ENCODE peak calls at places on chromosomes 13 and 19, in four cellular contexts. O is RWPE1, W is SK-N-SH, N is stomach. K is an unnamed sample.

GRCh38 chr19:2095338-2095938 is 688 bp downstream of the MOB3A start:
- DNase-seq in W (no peak), O (no peak), N (no peak), K (no peak)

GRCh38 chr13:20206836-20207235 is 14.1 kb upstream of the GJB2 start:
- DNase-seq in O (no peak), N (no peak), W (no peak), K (no peak)

GRCh38 chr13:107712145-107712544 is 503.2 kb downstream of the LIG4 start:
- DNase-seq in W (no peak), N (no peak), O (no peak), K (no peak)

GRCh38 chr13:40485611-40486517 is 180.6 kb downstream of the FOXO1 start:
- DNase-seq in O (no peak), W (no peak), N (no peak), K (no peak)

GRCh38 chr13:110916671-110917142 is 1.8 kb upstream of the ANKRD10 start:
- DNase-seq in O (no peak), W (no peak), N (no peak), K (no peak)

GRCh38 chr19:39506944-39507714 is 7.8 kb upstream of the SELENOV start:
- DNase-seq in O (peak), W (peak), N (no peak), K (no peak)

GRCh38 chr13:73140804-73141203 is 82.0 kb downstream of the KLF5 start:
- DNase-seq in O (no peak), W (no peak), N (peak), K (no peak)

GRCh38 chr19:11539495-11540365 is 1.1 kb downstream of the CNN1 start:
- DNase-seq in N (no peak), O (no peak), W (peak), K (no peak)

GRCh38 chr19:34618410-34618809 is 58.5 kb downstream of the SCGB2B2 start:
- DNase-seq in W (no peak), N (no peak), O (no peak), K (no peak)

GRCh38 chr13:87684850-87685735 is 13.9 kb downstream of the SLITRK5 start:
- DNase-seq in O (no peak), N (no peak), W (no peak), K (no peak)

GRCh38 chr13:31773538-31773937 is 34.2 kb downstream of the RXFP2 start:
- DNase-seq in O (peak), N (no peak), W (no peak), K (no peak)

GRCh38 chr13:106381083-106381482 is 154.4 kb downstream of the EFNB2 start:
- DNase-seq in N (peak), O (no peak), W (no peak), K (no peak)

GRCh38 chr19:43966079-43966694 is 15.2 kb downstream of the ZNF221 start:
- DNase-seq in W (no peak), N (no peak), O (no peak), K (no peak)

GRCh38 chr13:110388141-110388943 is 81.3 kb downstream of the COL4A2 start:
- DNase-seq in W (peak), O (no peak), N (no peak), K (peak)

GRCh38 chr19:43777163-43777700 is 3.5 kb downstream of the KCNN4 start:
- DNase-seq in W (peak), O (no peak), N (no peak), K (no peak)

GRCh38 chr13:57666131-57666530 is 34.6 kb downstream of the PCDH17 start:
- DNase-seq in N (no peak), W (no peak), O (no peak), K (no peak)

GRCh38 chr19:34353546-34353945 is 11.4 kb upstream of the GPI start:
- DNase-seq in N (no peak), O (no peak), W (no peak), K (no peak)

GRCh38 chr19:18662972-18663732 is 20.3 kb upstream of the CRTC1 start:
- DNase-seq in N (no peak), W (no peak), O (no peak), K (no peak)

GRCh38 chr19:46303702-46304397 is 7.0 kb downstream of the HIF3A start:
- DNase-seq in O (peak), W (peak), N (peak), K (peak)

GRCh38 chr19:48780684-48781391 is 25.5 kb downstream of the FGF21 start:
- DNase-seq in W (no peak), N (peak), O (no peak), K (no peak)

GRCh38 chr13:42272115-42272756 is at the start of gene AKAP11:
- DNase-seq in O (peak), N (peak), W (no peak), K (peak)

GRCh38 chr13:19601749-19602725 is 31.4 kb upstream of the MPHOSPH8 start:
- DNase-seq in W (peak), N (peak), O (peak), K (no peak)

GRCh38 chr13:111344471-111345191 is 24.2 kb downstream of the TEX29 start:
- DNase-seq in O (peak), W (no peak), N (peak), K (peak)

GRCh38 chr19:38543807-38544568 is 73.8 kb downstream of the MAP4K1 start:
- DNase-seq in W (peak), N (peak), O (peak), K (peak)

GRCh38 chr13:39036212-39036611 is 1.7 kb downstream of the PROSER1 start:
- DNase-seq in W (no peak), O (no peak), N (no peak), K (no peak)

GRCh38 chr13:75792526-75793187 is 156.5 kb downstream of the LMO7 start:
- DNase-seq in O (no peak), W (no peak), N (no peak), K (no peak)

GRCh38 chr13:52092087-52092486 is 36.8 kb downstream of the NEK5 start:
- DNase-seq in O (no peak), N (no peak), W (no peak), K (no peak)

GRCh38 chr19:39413269-39413902 is 917 bp downstream of the PLEKHG2 start:
- DNase-seq in O (no peak), N (no peak), W (peak), K (no peak)

GRCh38 chr13:89457977-89458376 is 1786.8 kb downstream of the SLITRK5 start:
- DNase-seq in N (no peak), O (peak), W (no peak), K (no peak)

GRCh38 chr19:16650821-16651220 is 9.1 kb downstream of the SMIM7 start:
- DNase-seq in N (no peak), O (no peak), W (no peak), K (no peak)

GRCh38 chr13:22506286-22506685 is 674.5 kb upstream of the SGCG start:
- DNase-seq in O (no peak), N (no peak), W (no peak), K (no peak)

GRCh38 chr13:50366488-50367174 is 351.4 kb downstream of the KCNRG start:
- DNase-seq in N (no peak), W (peak), O (no peak), K (no peak)

GRCh38 chr13:112840472-112841302 is 128.3 kb upstream of the MCF2L start:
- DNase-seq in W (no peak), O (no peak), N (peak), K (no peak)

GRCh38 chr13:112838038-112838965 is 130.7 kb upstream of the MCF2L start:
- DNase-seq in N (no peak), O (no peak), W (no peak), K (no peak)

GRCh38 chr13:112836940-112837339 is 132.1 kb upstream of the MCF2L start:
- DNase-seq in N (no peak), O (no peak), W (no peak), K (no peak)

GRCh38 chr13:112837371-112838037 is 131.5 kb upstream of the MCF2L start:
- DNase-seq in N (no peak), O (no peak), W (no peak), K (no peak)

GRCh38 chr13:112839347-112840105 is 129.5 kb upstream of the MCF2L start:
- DNase-seq in W (no peak), O (no peak), N (no peak), K (no peak)
- TF ChIP-seq CTCF in W (no peak), O (no peak), N (no peak), K (no peak)

GRCh38 chr19:492091-492531 is 4.2 kb upstream of the MADCAM1 start:
- DNase-seq in W (peak), O (no peak), N (no peak), K (no peak)

GRCh38 chr19:488505-489417 is 7.5 kb upstream of the MADCAM1 start:
- DNase-seq in W (peak), N (peak), O (peak), K (peak)

GRCh38 chr19:485583-486236 is 10.6 kb upstream of the MADCAM1 start:
- DNase-seq in W (peak), N (no peak), O (no peak), K (no peak)

GRCh38 chr19:491146-491741 is 5.0 kb upstream of the MADCAM1 start:
- DNase-seq in W (peak), O (no peak), N (no peak), K (no peak)

DNA sequence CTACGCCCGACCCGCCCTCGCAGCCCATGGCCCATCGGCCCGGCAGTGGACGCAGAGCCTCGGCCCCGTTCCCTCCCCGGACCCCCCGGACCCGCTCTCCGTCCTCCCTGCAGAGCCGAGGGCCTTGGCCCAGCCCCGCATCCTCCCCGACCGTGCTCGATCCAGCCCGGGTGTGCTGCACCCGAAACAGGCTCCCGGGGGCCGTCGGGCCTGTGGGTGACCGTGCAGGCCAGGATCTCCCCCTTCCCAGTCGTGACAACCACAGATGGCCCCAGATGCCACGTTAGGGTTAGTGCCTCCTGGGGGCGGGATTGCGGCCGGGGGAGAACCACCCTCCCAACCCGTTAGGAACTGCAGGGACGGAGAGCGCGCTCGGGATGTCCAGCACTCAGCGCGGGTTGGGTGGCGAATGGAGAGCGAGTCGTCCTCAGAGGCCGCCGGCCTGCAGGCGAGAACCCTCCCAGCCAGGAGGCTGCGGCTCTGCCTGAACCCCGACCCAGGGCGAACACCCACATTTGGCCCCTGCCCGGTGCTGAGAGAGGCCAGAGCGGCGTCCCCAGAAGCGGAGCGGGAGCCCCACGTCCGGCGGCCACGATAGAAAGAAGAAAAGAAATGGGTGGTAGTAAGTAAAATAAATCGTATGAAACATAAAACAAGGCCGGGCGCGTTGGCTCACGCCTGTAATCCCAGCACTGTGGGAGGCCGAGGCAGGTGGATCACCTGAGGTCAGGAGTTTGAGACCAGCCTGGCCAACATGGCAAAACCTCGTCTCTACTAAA is 6.7 kb upstream of the MADCAM1 start:
- DNase-seq in O (no peak), N (no peak), W (peak), K (no peak)
- TF ChIP-seq CTCF in O (no peak), N (no peak), W (no peak), K (no peak)

DNA sequence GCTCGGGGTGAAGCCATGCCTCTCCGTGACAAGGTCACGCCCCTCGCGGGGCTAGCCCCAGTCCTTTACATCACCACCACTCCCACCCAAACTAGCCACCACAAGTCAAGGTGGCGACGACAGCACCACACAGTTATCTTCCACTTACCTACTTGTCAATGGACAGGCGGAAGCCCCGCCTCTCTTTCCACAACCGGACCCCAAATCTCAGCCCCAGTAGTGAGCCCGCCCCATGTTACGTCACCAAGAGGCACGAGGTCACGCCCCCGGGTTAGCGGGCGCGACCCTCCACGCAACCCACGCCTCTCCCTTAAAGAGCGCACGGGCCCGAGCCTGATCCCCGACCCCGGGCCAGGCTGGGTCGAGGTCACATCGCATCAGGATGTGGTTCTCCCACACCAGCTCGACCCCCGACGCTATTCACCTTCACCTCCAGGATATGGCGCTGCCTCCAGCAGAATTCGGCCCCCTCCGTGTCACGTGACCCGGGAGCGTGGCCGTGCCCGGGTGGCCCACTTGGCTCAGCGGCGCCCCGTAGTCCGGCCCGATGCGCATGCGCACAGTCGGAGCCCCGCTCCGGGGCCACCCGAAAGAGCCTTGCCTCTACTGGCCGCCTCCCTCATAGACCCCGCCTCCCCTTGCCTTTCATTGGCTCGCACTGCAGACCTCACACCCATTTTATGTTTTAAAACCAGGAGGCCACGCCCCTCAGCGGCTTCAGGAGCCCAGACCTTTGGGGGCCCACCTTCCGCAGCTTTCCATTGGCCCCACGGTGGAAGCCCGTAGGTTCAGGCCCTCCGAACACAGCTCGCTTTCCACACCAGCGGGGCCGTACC is 18.2 kb downstream of the SYDE1 start:
- DNase-seq in N (peak), W (peak), O (peak), K (peak)
- TF ChIP-seq CTCF in N (peak), W (no peak), O (no peak), K (no peak)

GRCh38 chr13:60754211-60754610 is 357.2 kb downstream of the TDRD3 start:
- DNase-seq in N (no peak), O (no peak), W (no peak), K (no peak)

GRCh38 chr13:60756306-60756705 is 359.3 kb downstream of the TDRD3 start:
- DNase-seq in W (no peak), N (no peak), O (no peak), K (no peak)

GRCh38 chr13:60754691-60755090 is 357.7 kb downstream of the TDRD3 start:
- DNase-seq in N (no peak), O (no peak), W (no peak), K (no peak)

GRCh38 chr13:60757481-60757880 is 360.5 kb downstream of the TDRD3 start:
- DNase-seq in O (no peak), N (no peak), W (no peak), K (no peak)

GRCh38 chr13:60755380-60756163 is 358.6 kb downstream of the TDRD3 start:
- DNase-seq in O (no peak), N (no peak), W (no peak), K (no peak)
- TF ChIP-seq CTCF in O (no peak), N (peak), W (no peak), K (no peak)